ENCODE peak calls at places on chromosome 17, in six cellular contexts. One of them, this sample, is unnamed.

GRCh38 chr17:7558544-7559306 is at the start of gene TNFSF13:
- DNase-seq in spleen: peak
- DNase-seq in HCT116: no peak
- DNase-seq in testis: peak
- DNase-seq in tibial nerve: no peak
- DNase-seq in right atrium auricular region: no peak
- DNase-seq in this sample: no peak

GRCh38 chr17:56392274-56392673 is 201.2 kb upstream of the NOG start:
- DNase-seq in spleen: no peak
- DNase-seq in HCT116: no peak
- DNase-seq in testis: no peak
- DNase-seq in tibial nerve: no peak
- DNase-seq in right atrium auricular region: no peak
- DNase-seq in this sample: no peak

GRCh38 chr17:77491921-77492445 is 351.2 kb downstream of the SEC14L1 start:
- DNase-seq in spleen: peak
- DNase-seq in HCT116: no peak
- DNase-seq in testis: no peak
- DNase-seq in tibial nerve: peak
- DNase-seq in right atrium auricular region: no peak
- DNase-seq in this sample: no peak

GRCh38 chr17:48972749-48973097 is 4.3 kb upstream of the GIP start:
- DNase-seq in spleen: no peak
- DNase-seq in HCT116: no peak
- DNase-seq in testis: no peak
- DNase-seq in tibial nerve: no peak
- DNase-seq in right atrium auricular region: no peak
- DNase-seq in this sample: no peak

GRCh38 chr17:2924211-2924610 is 128.0 kb downstream of the RAP1GAP2 start:
- DNase-seq in spleen: no peak
- DNase-seq in HCT116: no peak
- DNase-seq in testis: no peak
- DNase-seq in tibial nerve: no peak
- DNase-seq in right atrium auricular region: no peak
- DNase-seq in this sample: no peak

GRCh38 chr17:37828313-37829124 is 83.7 kb upstream of the HNF1B start:
- DNase-seq in spleen: no peak
- DNase-seq in HCT116: no peak
- DNase-seq in testis: no peak
- DNase-seq in tibial nerve: no peak
- DNase-seq in right atrium auricular region: no peak
- DNase-seq in this sample: no peak

GRCh38 chr17:48841395-48841831 is 10.6 kb downstream of the CALCOCO2 start:
- DNase-seq in spleen: no peak
- DNase-seq in HCT116: no peak
- DNase-seq in testis: peak
- DNase-seq in tibial nerve: no peak
- DNase-seq in right atrium auricular region: no peak
- DNase-seq in this sample: no peak

GRCh38 chr17:18224428-18225120 is 861 bp upstream of the LLGL1 start:
- DNase-seq in spleen: no peak
- DNase-seq in HCT116: no peak
- DNase-seq in testis: peak
- DNase-seq in tibial nerve: no peak
- DNase-seq in right atrium auricular region: peak
- DNase-seq in this sample: no peak

GRCh38 chr17:77724876-77725615 is 233.5 kb upstream of the TNRC6C start:
- DNase-seq in spleen: no peak
- DNase-seq in HCT116: no peak
- DNase-seq in testis: no peak
- DNase-seq in tibial nerve: no peak
- DNase-seq in right atrium auricular region: peak
- DNase-seq in this sample: no peak

GRCh38 chr17:68693466-68693865 is 92.3 kb upstream of the FAM20A start:
- DNase-seq in spleen: no peak
- DNase-seq in HCT116: no peak
- DNase-seq in testis: no peak
- DNase-seq in tibial nerve: no peak
- DNase-seq in right atrium auricular region: no peak
- DNase-seq in this sample: no peak

GRCh38 chr17:80621335-80622169 is 76.9 kb downstream of the RPTOR start:
- DNase-seq in spleen: no peak
- DNase-seq in HCT116: no peak
- DNase-seq in testis: no peak
- DNase-seq in tibial nerve: no peak
- DNase-seq in right atrium auricular region: no peak
- DNase-seq in this sample: no peak

GRCh38 chr17:47315451-47316266 is 8.1 kb upstream of the EFCAB13 start:
- DNase-seq in spleen: no peak
- DNase-seq in HCT116: peak
- DNase-seq in testis: peak
- DNase-seq in tibial nerve: no peak
- DNase-seq in right atrium auricular region: no peak
- DNase-seq in this sample: peak

GRCh38 chr17:7237266-7237760 is 1.9 kb downstream of the PHF23 start:
- DNase-seq in spleen: no peak
- DNase-seq in HCT116: no peak
- DNase-seq in testis: no peak
- DNase-seq in tibial nerve: no peak
- DNase-seq in right atrium auricular region: no peak
- DNase-seq in this sample: no peak

GRCh38 chr17:41917957-41918391 is 777 bp downstream of the ACLY start:
- DNase-seq in spleen: peak
- DNase-seq in HCT116: no peak
- DNase-seq in testis: peak
- DNase-seq in tibial nerve: peak
- DNase-seq in right atrium auricular region: peak
- DNase-seq in this sample: no peak

GRCh38 chr17:40038882-40039513 is 15.2 kb downstream of the MED24 start:
- DNase-seq in spleen: peak
- DNase-seq in HCT116: peak
- DNase-seq in testis: peak
- DNase-seq in tibial nerve: peak
- DNase-seq in right atrium auricular region: peak
- DNase-seq in this sample: peak

GRCh38 chr17:72832306-72832705 is 260.2 kb downstream of the SLC39A11 start:
- DNase-seq in spleen: no peak
- DNase-seq in HCT116: no peak
- DNase-seq in testis: no peak
- DNase-seq in tibial nerve: no peak
- DNase-seq in right atrium auricular region: no peak
- DNase-seq in this sample: no peak

GRCh38 chr17:55198690-55199370 is 65.9 kb upstream of the HLF start:
- DNase-seq in spleen: no peak
- DNase-seq in HCT116: no peak
- DNase-seq in testis: no peak
- DNase-seq in tibial nerve: no peak
- DNase-seq in right atrium auricular region: no peak
- DNase-seq in this sample: no peak

GRCh38 chr17:13365331-13365730 is 236.4 kb downstream of the HS3ST3A1 start:
- DNase-seq in spleen: no peak
- DNase-seq in HCT116: no peak
- DNase-seq in testis: no peak
- DNase-seq in tibial nerve: no peak
- DNase-seq in right atrium auricular region: no peak
- DNase-seq in this sample: no peak

GRCh38 chr17:39979865-39980401 is 674 bp upstream of the PSMD3 start:
- DNase-seq in spleen: no peak
- DNase-seq in HCT116: no peak
- DNase-seq in testis: peak
- DNase-seq in tibial nerve: no peak
- DNase-seq in right atrium auricular region: no peak
- DNase-seq in this sample: no peak

GRCh38 chr17:41521574-41522261 is 3.0 kb upstream of the KRT15 start:
- DNase-seq in spleen: no peak
- DNase-seq in HCT116: peak
- DNase-seq in testis: no peak
- DNase-seq in tibial nerve: no peak
- DNase-seq in right atrium auricular region: no peak
- DNase-seq in this sample: no peak

GRCh38 chr17:18033442-18034099 is 5.4 kb downstream of the ATPAF2 start:
- DNase-seq in spleen: no peak
- DNase-seq in HCT116: peak
- DNase-seq in testis: peak
- DNase-seq in tibial nerve: no peak
- DNase-seq in right atrium auricular region: no peak
- DNase-seq in this sample: peak

GRCh38 chr17:68381076-68381900 is 76.0 kb downstream of the WIPI1 start:
- DNase-seq in spleen: no peak
- DNase-seq in HCT116: peak
- DNase-seq in testis: no peak
- DNase-seq in tibial nerve: no peak
- DNase-seq in right atrium auricular region: no peak
- DNase-seq in this sample: no peak

GRCh38 chr17:79821331-79822095 is 17.7 kb downstream of the CBX4 start:
- DNase-seq in spleen: no peak
- DNase-seq in HCT116: no peak
- DNase-seq in testis: no peak
- DNase-seq in tibial nerve: no peak
- DNase-seq in right atrium auricular region: no peak
- DNase-seq in this sample: no peak

GRCh38 chr17:75822119-75822799 is 21.9 kb downstream of the UNC13D start:
- DNase-seq in spleen: no peak
- DNase-seq in HCT116: no peak
- DNase-seq in testis: peak
- DNase-seq in tibial nerve: no peak
- DNase-seq in right atrium auricular region: no peak
- DNase-seq in this sample: no peak

GRCh38 chr17:2841606-2842005 is 45.4 kb downstream of the RAP1GAP2 start:
- DNase-seq in spleen: no peak
- DNase-seq in HCT116: no peak
- DNase-seq in testis: no peak
- DNase-seq in tibial nerve: no peak
- DNase-seq in right atrium auricular region: no peak
- DNase-seq in this sample: no peak

GRCh38 chr17:35825206-35825605 is 15.9 kb downstream of the TAF15 start:
- DNase-seq in spleen: no peak
- DNase-seq in HCT116: no peak
- DNase-seq in testis: no peak
- DNase-seq in tibial nerve: no peak
- DNase-seq in right atrium auricular region: no peak
- DNase-seq in this sample: no peak

GRCh38 chr17:50361561-50362480 is 11.2 kb downstream of the MRPL27 start:
- DNase-seq in spleen: no peak
- DNase-seq in HCT116: peak
- DNase-seq in testis: peak
- DNase-seq in tibial nerve: no peak
- DNase-seq in right atrium auricular region: peak
- DNase-seq in this sample: no peak

GRCh38 chr17:78737332-78737731 is 44.7 kb downstream of the CYTH1 start:
- DNase-seq in spleen: no peak
- DNase-seq in HCT116: no peak
- DNase-seq in testis: no peak
- DNase-seq in tibial nerve: no peak
- DNase-seq in right atrium auricular region: no peak
- DNase-seq in this sample: no peak

GRCh38 chr17:78734841-78735641 is 47.0 kb downstream of the CYTH1 start:
- DNase-seq in spleen: peak
- DNase-seq in HCT116: no peak
- DNase-seq in testis: no peak
- DNase-seq in tibial nerve: no peak
- DNase-seq in right atrium auricular region: no peak
- DNase-seq in this sample: no peak

GRCh38 chr17:78738245-78738644 is 43.8 kb downstream of the CYTH1 start:
- DNase-seq in spleen: no peak
- DNase-seq in HCT116: no peak
- DNase-seq in testis: no peak
- DNase-seq in tibial nerve: no peak
- DNase-seq in right atrium auricular region: no peak
- DNase-seq in this sample: no peak

GRCh38 chr17:78735832-78736525 is 46.1 kb downstream of the CYTH1 start:
- DNase-seq in spleen: no peak
- DNase-seq in HCT116: no peak
- DNase-seq in testis: no peak
- DNase-seq in tibial nerve: no peak
- DNase-seq in right atrium auricular region: no peak
- DNase-seq in this sample: no peak

GRCh38 chr17:78736526-78737079 is 45.5 kb downstream of the CYTH1 start:
- DNase-seq in spleen: peak
- DNase-seq in HCT116: peak
- DNase-seq in testis: peak
- DNase-seq in tibial nerve: peak
- DNase-seq in right atrium auricular region: peak
- DNase-seq in this sample: no peak
- TF ChIP-seq CTCF in spleen: peak
- TF ChIP-seq CTCF in HCT116: no peak
- TF ChIP-seq CTCF in testis: no peak
- TF ChIP-seq CTCF in tibial nerve: no peak
- TF ChIP-seq CTCF in right atrium auricular region: no peak
- TF ChIP-seq CTCF in this sample: no peak

GRCh38 chr17:30203471-30203981 is 32.0 kb downstream of the SLC6A4 start:
- DNase-seq in spleen: peak
- DNase-seq in HCT116: no peak
- DNase-seq in testis: no peak
- DNase-seq in tibial nerve: no peak
- DNase-seq in right atrium auricular region: no peak
- DNase-seq in this sample: no peak
- TF ChIP-seq CTCF in spleen: no peak
- TF ChIP-seq CTCF in HCT116: no peak
- TF ChIP-seq CTCF in testis: no peak
- TF ChIP-seq CTCF in tibial nerve: no peak
- TF ChIP-seq CTCF in right atrium auricular region: no peak
- TF ChIP-seq CTCF in this sample: no peak

GRCh38 chr17:65559802-65560627 is 1.4 kb downstream of the AXIN2 start:
- DNase-seq in spleen: peak
- DNase-seq in HCT116: no peak
- DNase-seq in testis: peak
- DNase-seq in tibial nerve: peak
- DNase-seq in right atrium auricular region: no peak
- DNase-seq in this sample: peak

GRCh38 chr17:65559483-65559801 is 2.0 kb downstream of the AXIN2 start:
- DNase-seq in spleen: no peak
- DNase-seq in HCT116: no peak
- DNase-seq in testis: no peak
- DNase-seq in tibial nerve: no peak
- DNase-seq in right atrium auricular region: no peak
- DNase-seq in this sample: no peak

GRCh38 chr17:65562206-65562531 is 721 bp upstream of the AXIN2 start:
- DNase-seq in spleen: no peak
- DNase-seq in HCT116: no peak
- DNase-seq in testis: no peak
- DNase-seq in tibial nerve: no peak
- DNase-seq in right atrium auricular region: no peak
- DNase-seq in this sample: no peak

GRCh38 chr17:65560628-65561371 is 648 bp downstream of the AXIN2 start:
- DNase-seq in spleen: peak
- DNase-seq in HCT116: peak
- DNase-seq in testis: peak
- DNase-seq in tibial nerve: peak
- DNase-seq in right atrium auricular region: peak
- DNase-seq in this sample: no peak

GRCh38 chr17:65561394-65562205 is at the start of gene AXIN2:
- DNase-seq in spleen: peak
- DNase-seq in HCT116: peak
- DNase-seq in testis: peak
- DNase-seq in tibial nerve: peak
- DNase-seq in right atrium auricular region: peak
- DNase-seq in this sample: peak
- TF ChIP-seq CTCF in spleen: no peak
- TF ChIP-seq CTCF in HCT116: no peak
- TF ChIP-seq CTCF in testis: no peak
- TF ChIP-seq CTCF in tibial nerve: peak
- TF ChIP-seq CTCF in right atrium auricular region: peak
- TF ChIP-seq CTCF in this sample: peak

GRCh38 chr17:81833160-81833920 is at the start of gene MCRIP1:
- DNase-seq in spleen: peak
- DNase-seq in HCT116: peak
- DNase-seq in testis: peak
- DNase-seq in tibial nerve: peak
- DNase-seq in right atrium auricular region: peak
- DNase-seq in this sample: peak
- TF ChIP-seq CTCF in spleen: no peak
- TF ChIP-seq CTCF in HCT116: no peak
- TF ChIP-seq CTCF in testis: no peak
- TF ChIP-seq CTCF in tibial nerve: no peak
- TF ChIP-seq CTCF in right atrium auricular region: no peak
- TF ChIP-seq CTCF in this sample: no peak